ENCODE peak calls at places on chromosomes 16 and 17, in nine cellular contexts. T is T-helper 2 cell; R is effector CD8-positive, alpha-beta T cell; F is stimulated activated CD4-positive, alpha-beta T cell treated with anti-CD3 and anti-CD28 coated beads, TNF-alpha, amount 100 ng/mL, for 4 hours; V is anterior cingulate cortex; L is OCI-LY7; I is heart right ventricle; H is HEK293T; Q is GDM1. X is an unnamed sample.

GRCh38 chr17:64256913-64257807 is 5.9 kb downstream of the TEX2 start:
- DNase-seq in L (no peak), R (no peak), T (no peak), Q (no peak), V (no peak), F (no peak), H (no peak), I (no peak), X (no peak)

GRCh38 chr17:82799591-82799990 is 40.2 kb downstream of the ZNF750 start:
- DNase-seq in T (no peak), L (no peak), I (no peak), F (no peak), H (no peak), V (no peak), R (no peak), Q (no peak), X (no peak)

GRCh38 chr16:28090646-28091377 is 27.3 kb upstream of the GSG1L start:
- DNase-seq in H (peak), F (no peak), T (no peak), Q (no peak), I (no peak), V (no peak), L (no peak), R (no peak), X (no peak)

GRCh38 chr16:88530051-88530857 is 39.9 kb upstream of the ZC3H18 start:
- DNase-seq in V (no peak), R (no peak), I (no peak), H (no peak), L (no peak), F (no peak), T (no peak), Q (no peak), X (no peak)

GRCh38 chr16:28528463-28528867 is 10.3 kb downstream of the NUPR1 start:
- DNase-seq in F (no peak), L (no peak), I (no peak), V (no peak), H (no peak), R (no peak), Q (no peak), T (no peak), X (no peak)

GRCh38 chr17:7627250-7628121 is at the start of gene SAT2:
- DNase-seq in R (peak), L (peak), T (peak), I (peak), H (peak), F (peak), Q (peak), V (peak), X (peak)

GRCh38 chr17:48930435-48930873 is 14.2 kb downstream of the SNF8 start:
- DNase-seq in Q (no peak), T (no peak), I (no peak), V (no peak), H (no peak), R (no peak), F (no peak), L (no peak), X (no peak)

GRCh38 chr17:72632026-72632684 is 460.3 kb downstream of the SLC39A11 start:
- DNase-seq in L (no peak), T (no peak), F (no peak), I (no peak), R (no peak), Q (no peak), H (no peak), V (no peak), X (no peak)

GRCh38 chr17:67105213-67105612 is 60.9 kb downstream of the CACNG1 start:
- DNase-seq in Q (no peak), R (no peak), F (no peak), H (no peak), I (no peak), V (no peak), T (no peak), L (no peak), X (no peak)

GRCh38 chr17:18968945-18969887 is 17.3 kb downstream of the SLC5A10 start:
- DNase-seq in T (no peak), L (no peak), H (no peak), V (no peak), R (no peak), I (no peak), Q (no peak), F (no peak), X (no peak)

GRCh38 chr16:81635336-81635947 is 143.6 kb upstream of the PLCG2 start:
- DNase-seq in T (no peak), I (no peak), L (no peak), Q (no peak), R (no peak), V (no peak), F (no peak), H (no peak), X (no peak)

GRCh38 chr16:49575352-49576172 is 202.0 kb downstream of the C16orf78 start:
- DNase-seq in H (no peak), Q (no peak), R (no peak), V (peak), T (no peak), F (no peak), L (peak), I (no peak), X (peak)

GRCh38 chr16:14061732-14062259 is 9.3 kb upstream of the MRTFB start:
- DNase-seq in T (no peak), Q (no peak), H (no peak), L (no peak), V (no peak), R (no peak), F (no peak), I (no peak), X (no peak)

GRCh38 chr16:15690296-15690695 is 40.3 kb downstream of the NDE1 start:
- DNase-seq in F (no peak), Q (no peak), V (no peak), R (no peak), I (no peak), L (no peak), T (no peak), H (no peak), X (no peak)

GRCh38 chr17:76716834-76717205 is 6.1 kb upstream of the MXRA7 start:
- DNase-seq in Q (no peak), H (no peak), L (no peak), R (no peak), I (no peak), V (no peak), T (no peak), F (no peak), X (no peak)

X was measured in GM12891.